ENCODE peak calls at places on chromosomes 12 and 14, in four cellular contexts. M is epithelial cell of esophagus, R is HFF-Myc, N is BE2C. D is an unnamed sample.

GRCh38 chr14:73717247-73717646 is 3.1 kb upstream of the PNMA1 start:
- DNase-seq in M (no peak), N (peak; percentile 79), R (no peak), D (no peak)

GRCh38 chr12:93376436-93377251 is 1.1 kb upstream of the NUDT4 start:
- DNase-seq in M (peak; percentile 62), R (no peak), N (peak; percentile 13), D (no peak)

GRCh38 chr14:68231832-68232642 is 412.5 kb downstream of the RAD51B start:
- DNase-seq in M (peak; percentile 40), N (no peak), R (no peak), D (no peak)

GRCh38 chr14:105351920-105352871 is 37.6 kb downstream of the PACS2 start:
- DNase-seq in N (peak; percentile 88), M (peak; percentile 93), R (peak; percentile 62), D (peak; percentile 40)

GRCh38 chr12:12400793-12401192 is 43.9 kb downstream of the BORCS5 start:
- DNase-seq in M (no peak), R (no peak), N (no peak), D (no peak)

GRCh38 chr12:65334534-65334933 is 56.1 kb downstream of the MSRB3 start:
- DNase-seq in N (no peak), R (no peak), M (peak; percentile 13), D (no peak)

GRCh38 chr12:55812088-55812487 is 5.4 kb downstream of the SARNP start:
- DNase-seq in R (no peak), M (no peak), N (no peak), D (no peak)

GRCh38 chr14:26860111-26860510 is 262.3 kb upstream of the NOVA1 start:
- DNase-seq in M (no peak), R (no peak), N (no peak), D (no peak)

GRCh38 chr14:35161231-35161630 is 38.9 kb downstream of the PRORP start:
- DNase-seq in M (peak; percentile 63), N (no peak), R (no peak), D (no peak)

GRCh38 chr12:31007153-31007495 is 66.5 kb upstream of the DDX11 start:
- DNase-seq in N (no peak), M (no peak), R (no peak), D (no peak)

GRCh38 chr14:22535916-22536315 is 53.1 kb downstream of the DAD1 start:
- DNase-seq in N (no peak), R (no peak), M (no peak), D (no peak)

GRCh38 chr14:49879683-49880204 is 13.1 kb upstream of the ARF6 start:
- DNase-seq in R (no peak), N (peak; percentile 54), M (peak; percentile 76), D (no peak)

GRCh38 chr12:29043069-29043468 is 106.0 kb upstream of the FAR2 start:
- DNase-seq in N (no peak), R (no peak), M (no peak), D (peak; percentile 50)

GRCh38 chr12:53939141-53940108 is 794 bp downstream of the HOXC13 start:
- DNase-seq in N (no peak), R (no peak), M (peak; percentile 88), D (no peak)

GRCh38 chr12:71871116-71871515 is 31.6 kb downstream of the TBC1D15 start:
- DNase-seq in M (peak; percentile 42), R (no peak), N (no peak), D (no peak)

GRCh38 chr12:105449406-105449805 is 118.9 kb downstream of the C12orf75 start:
- DNase-seq in M (no peak), R (no peak), N (no peak), D (no peak)

GRCh38 chr14:51395361-51395849 is 155.4 kb downstream of the TMX1 start:
- DNase-seq in M (peak; percentile 97), R (peak; percentile 99), N (peak; percentile 93), D (peak; percentile 74)

GRCh38 chr12:110280784-110281548 is at the start of gene ATP2A2:
- DNase-seq in N (peak; percentile 95), M (peak; percentile 91), R (no peak), D (no peak)

GRCh38 chr12:121983546-121984205 is 38.0 kb upstream of the BCL7A start:
- DNase-seq in M (no peak), N (no peak), R (no peak), D (no peak)

GRCh38 chr12:91335724-91336123 is 153.1 kb upstream of the DCN start:
- DNase-seq in N (no peak), M (no peak), R (no peak), D (no peak)

GRCh38 chr14:26332966-26333365 is 264.9 kb downstream of the NOVA1 start:
- DNase-seq in N (no peak), R (no peak), M (peak; percentile 65), D (no peak)

GRCh38 chr12:3295648-3296408 is 195.2 kb upstream of the PRMT8 start:
- DNase-seq in M (no peak), N (no peak), R (peak; percentile 15), D (no peak)

GRCh38 chr14:92637228-92637627 is 111.2 kb downstream of the LGMN start:
- DNase-seq in N (no peak), M (no peak), R (no peak), D (no peak)

GRCh38 chr12:54413284-54414190 is 5.5 kb downstream of the ITGA5 start:
- DNase-seq in R (no peak), N (no peak), M (no peak), D (no peak)

GRCh38 chr14:64117671-64118402 is 176.3 kb downstream of the ESR2 start:
- DNase-seq in M (peak; percentile 98), N (no peak), R (no peak), D (no peak)

GRCh38 chr12:121287267-121287954 is 9.1 kb downstream of the CAMKK2 start:
- DNase-seq in M (no peak), N (no peak), R (no peak), D (no peak)

GRCh38 chr14:44300911-44301310 is 206.2 kb downstream of the FSCB start:
- DNase-seq in N (no peak), M (no peak), R (no peak), D (no peak)

GRCh38 chr12:15535287-15535895 is 213.1 kb downstream of the PTPRO start:
- DNase-seq in R (no peak), N (no peak), M (peak; percentile 33), D (no peak)

GRCh38 chr12:132625731-132626430 is 7.3 kb downstream of the P2RX2 start:
- DNase-seq in N (no peak), M (no peak), R (no peak), D (no peak)

GRCh38 chr12:132630672-132631071 is 12.1 kb downstream of the P2RX2 start:
- DNase-seq in N (no peak), M (no peak), R (no peak), D (no peak)

GRCh38 chr12:132631357-132632065 is 12.9 kb downstream of the P2RX2 start:
- DNase-seq in R (no peak), N (no peak), M (no peak), D (no peak)

GRCh38 chr12:132632521-132633228 is 14.1 kb downstream of the P2RX2 start:
- DNase-seq in M (no peak), R (no peak), N (no peak), D (no peak)

GRCh38 chr12:132629330-132629729 is 10.8 kb downstream of the P2RX2 start:
- DNase-seq in N (no peak), R (no peak), M (no peak), D (no peak)
- H3K4me3 ChIP-seq in N (no peak overlapping the region), R (no peak overlapping the region), M (no peak overlapping the region), D (no peak overlapping the region)

GRCh38 chr12:27384261-27384590 is 51.6 kb downstream of the BMAL2 start:
- DNase-seq in R (no peak), M (no peak), N (no peak), D (no peak)
- TF ChIP-seq CTCF in R (no peak), M (no peak), N (no peak), D (no peak)

DNA sequence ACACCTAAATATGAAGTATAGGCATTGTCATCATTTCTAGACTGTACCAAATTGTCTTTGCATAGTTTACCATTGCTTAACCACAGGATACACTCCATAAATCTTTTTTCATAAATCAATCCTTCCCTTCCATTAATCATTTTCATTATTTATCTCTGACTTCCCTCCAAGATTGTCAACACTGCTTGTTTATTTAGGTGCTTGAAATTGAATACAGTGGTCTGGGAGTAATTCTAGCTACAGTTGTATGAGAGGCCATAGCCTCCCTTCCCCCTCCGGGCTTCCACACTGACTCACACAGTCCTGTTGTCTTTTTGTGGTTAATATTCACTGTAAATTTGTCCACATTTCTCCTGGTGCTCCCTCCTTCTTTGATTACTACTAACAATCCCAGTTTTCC is 114.2 kb upstream of the ARID2 start:
- DNase-seq in R (peak; percentile 57), N (no peak), M (peak; percentile 68), D (no peak)
- H3K4me3 ChIP-seq in R (no peak overlapping the region), N (no peak overlapping the region), M (no peak overlapping the region), D (no peak overlapping the region)

DNA sequence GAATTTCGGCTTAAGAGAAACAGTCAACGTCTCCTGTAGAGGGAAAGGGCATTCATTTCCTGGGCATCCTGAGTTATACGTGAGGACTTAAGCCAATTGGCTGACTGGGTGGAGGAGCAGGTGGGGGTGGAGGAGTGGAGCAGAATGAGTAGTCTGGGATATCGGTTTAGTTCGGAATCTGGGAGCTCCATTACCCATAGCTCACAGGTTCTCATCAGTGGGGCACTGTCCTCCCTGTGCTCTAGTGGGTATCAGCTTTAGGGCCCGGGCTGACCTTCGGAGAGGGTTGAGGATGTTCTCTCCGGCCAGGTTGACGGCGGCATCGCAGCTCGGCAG is 704 bp downstream of the SDR39U1 start:
- DNase-seq in M (peak; percentile 70), R (no peak), N (peak; percentile 37), D (no peak)
- TF ChIP-seq CTCF in M (no peak), R (no peak), N (no peak), D (no peak)

DNA sequence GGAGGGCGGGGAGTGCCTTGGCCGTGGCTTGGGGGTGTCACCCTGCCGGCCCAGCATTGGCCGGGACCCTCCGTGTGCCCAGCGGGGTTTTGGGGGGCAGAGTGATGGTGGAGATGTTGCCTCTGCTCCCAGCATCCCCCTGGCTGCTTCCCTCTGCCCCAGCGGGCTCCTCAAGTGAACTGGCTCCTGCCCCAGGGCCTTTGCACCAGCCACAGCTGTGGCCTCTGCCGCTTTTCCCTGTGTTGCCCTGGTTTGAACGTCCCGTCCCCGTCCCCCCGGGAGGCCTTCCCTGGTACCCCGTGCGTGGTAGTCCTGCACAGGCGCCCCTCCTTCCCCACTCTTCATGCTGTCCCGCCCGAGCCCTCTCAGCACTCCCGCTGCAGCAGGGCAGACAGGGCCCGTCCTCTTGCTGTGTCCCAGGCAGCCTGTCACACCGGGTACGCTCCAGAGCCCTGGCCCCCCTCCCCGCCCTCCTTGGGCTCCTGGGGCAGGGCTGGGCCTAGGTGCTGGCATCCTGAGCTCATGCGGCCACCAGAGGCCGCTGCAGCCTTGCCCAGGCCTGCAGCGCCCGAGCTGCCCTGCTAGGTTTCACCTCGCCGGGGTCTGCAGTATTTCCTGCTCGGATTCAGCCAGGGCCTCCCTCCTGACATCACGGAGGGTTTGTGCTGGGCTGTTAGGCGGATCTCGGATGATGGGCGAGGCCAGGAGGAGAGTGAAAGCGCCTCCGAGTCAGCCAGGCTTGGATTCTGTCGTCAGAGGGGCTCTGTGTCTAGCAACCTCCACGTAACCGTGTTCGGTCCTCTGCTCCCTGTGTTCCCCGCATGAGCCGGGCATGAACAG is 9.5 kb downstream of the NOC4L start:
- DNase-seq in N (peak; percentile 87), M (peak; percentile 69), R (peak; percentile 40), D (peak; percentile 3)
- H3K4me3 ChIP-seq in N (peak overlapping the region; percentile 28), M (no peak overlapping the region), R (no peak overlapping the region), D (peak overlapping the region; percentile 29)

GRCh38 chr12:6333029-6333428 is 8.8 kb downstream of the TNFRSF1A start:
- DNase-seq in R (no peak), N (no peak), M (no peak), D (no peak)
- TF ChIP-seq CTCF in R (no peak), N (no peak), M (no peak), D (no peak)

D was measured in AG04449.